ENCODE peak calls at places on chromosomes 6 and 20, in four cellular contexts. N is GM12878, H is K562, R is H1. B is an unnamed sample.

GRCh38 chr20:19828233-19828632 is 70.2 kb downstream of the RIN2 start:
- DNase-seq in N (peak), H (no peak), R (no peak), B (no peak)

GRCh38 chr6:69337301-69337700 is 459.5 kb downstream of the LMBRD1 start:
- DNase-seq in N (no peak), H (no peak), R (no peak), B (peak)

GRCh38 chr6:44806656-44807055 is 419.1 kb downstream of the CDC5L start:
- DNase-seq in N (no peak), H (no peak), R (no peak), B (no peak)

GRCh38 chr6:137547601-137548000 is 53.4 kb upstream of the OLIG3 start:
- DNase-seq in N (no peak), H (no peak), R (no peak), B (no peak)

GRCh38 chr6:37269105-37269504 is 11.2 kb upstream of the TMEM217 start:
- DNase-seq in N (no peak), H (no peak), R (no peak), B (no peak)

GRCh38 chr6:1689141-1689540 is 79.4 kb downstream of the FOXC1 start:
- DNase-seq in N (no peak), H (no peak), R (no peak), B (no peak)

GRCh38 chr20:16098890-16099639 is 474.2 kb downstream of the KIF16B start:
- DNase-seq in N (no peak), H (no peak), R (no peak), B (no peak)

GRCh38 chr6:24723270-24723669 is 4.3 kb upstream of the C6orf62 start:
- DNase-seq in N (no peak), H (no peak), R (no peak), B (no peak)

GRCh38 chr6:163201855-163202254 is 212.7 kb upstream of the QKI start:
- DNase-seq in N (no peak), H (no peak), R (no peak), B (no peak)

GRCh38 chr6:151229401-151230276 is 10.1 kb upstream of the AKAP12 start:
- DNase-seq in N (no peak), H (peak), R (no peak), B (no peak)

GRCh38 chr6:138677538-138677937 is 96.0 kb upstream of the CCDC28A start:
- DNase-seq in N (no peak), H (no peak), R (no peak), B (no peak)

GRCh38 chr6:3231213-3232016 is 4.0 kb upstream of the TUBB2B start:
- DNase-seq in N (no peak), H (no peak), R (peak), B (peak)
- TF ChIP-seq NRF1 in N (no peak), H (no peak), R (no peak), B (no peak)

GRCh38 chr6:2763876-2764540 is 1.2 kb upstream of the WRNIP1 start:
- DNase-seq in N (no peak), H (no peak), R (no peak), B (peak)
- TF ChIP-seq NRF1 in N (no peak), H (no peak), R (no peak), B (no peak)

GRCh38 chr6:42431877-42432276 is 19.8 kb downstream of the TRERF1 start:
- DNase-seq in N (no peak), H (no peak), R (no peak), B (no peak)

GRCh38 chr6:42433409-42433808 is 18.3 kb downstream of the TRERF1 start:
- DNase-seq in N (no peak), H (no peak), R (no peak), B (no peak)

GRCh38 chr6:42436825-42437224 is 14.9 kb downstream of the TRERF1 start:
- DNase-seq in N (no peak), H (no peak), R (no peak), B (no peak)

GRCh38 chr6:42431356-42431755 is 20.4 kb downstream of the TRERF1 start:
- DNase-seq in N (no peak), H (no peak), R (no peak), B (no peak)

DNA sequence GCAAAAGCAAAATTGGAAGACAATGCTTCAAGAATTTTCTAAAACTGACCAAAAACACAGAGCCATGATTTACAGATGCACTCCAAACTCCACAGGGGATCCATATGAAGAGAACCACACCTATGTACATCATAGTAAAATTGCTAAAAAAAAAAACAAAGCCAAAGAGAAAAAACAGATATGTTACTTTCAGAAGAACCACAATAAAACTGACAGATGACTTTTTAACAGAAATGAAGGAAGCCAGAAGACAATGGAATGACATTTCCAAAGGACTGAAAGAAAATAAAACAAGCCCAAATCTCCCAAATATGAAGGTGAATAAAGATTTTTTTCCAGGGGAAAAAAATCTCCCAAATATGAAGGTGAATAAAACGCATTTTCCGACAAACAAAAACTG is 17.5 kb downstream of the TRERF1 start:
- DNase-seq in N (no peak), H (no peak), R (no peak), B (no peak)
- TF ChIP-seq NRF1 in N (no peak), H (no peak), R (no peak), B (no peak)

DNA sequence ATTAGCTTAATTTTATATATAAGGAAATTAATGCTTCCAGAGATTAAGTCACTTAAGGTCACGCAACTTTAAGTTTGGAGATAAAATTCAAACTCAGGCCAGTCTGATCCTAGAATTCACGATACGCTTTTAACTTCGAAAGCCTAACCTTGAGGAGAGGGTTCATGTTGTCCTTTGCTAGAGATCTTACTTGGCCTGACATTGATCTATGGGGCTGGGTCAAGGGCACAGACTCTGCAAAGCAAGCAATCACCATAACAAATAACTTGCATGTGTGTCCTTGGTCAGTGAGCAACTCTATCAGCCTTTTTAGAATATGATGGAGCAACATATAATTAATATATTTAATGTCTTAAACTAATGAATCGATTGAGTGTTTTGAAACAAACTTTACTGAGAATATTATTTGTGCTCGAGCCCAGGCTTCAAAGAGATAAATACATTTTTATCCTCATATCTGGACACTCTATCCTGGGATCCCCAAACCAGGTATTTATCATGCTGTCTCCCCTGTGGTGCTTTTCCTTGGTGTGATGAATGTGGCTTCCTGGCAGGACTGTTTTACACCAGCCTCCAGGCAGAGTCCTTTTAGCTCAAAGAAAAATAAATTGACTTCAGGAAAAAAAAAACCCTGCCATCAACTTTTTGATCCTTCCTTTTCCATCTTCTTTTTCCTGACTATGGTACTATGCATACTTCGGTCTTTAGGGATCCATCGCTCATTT is 29.1 kb downstream of the RPS12 start:
- DNase-seq in N (no peak), H (no peak), R (no peak), B (no peak)
- TF ChIP-seq NRF1 in N (no peak), H (no peak), R (no peak), B (no peak)

GRCh38 chr6:35967059-35967769 is 46.3 kb upstream of the SRPK1 start:
- DNase-seq in N (no peak), H (no peak), R (no peak), B (no peak)

GRCh38 chr6:35969676-35970075 is 48.8 kb upstream of the SRPK1 start:
- DNase-seq in N (no peak), H (no peak), R (no peak), B (no peak)

GRCh38 chr6:35973670-35974222 is 50.7 kb downstream of the SLC26A8 start:
- DNase-seq in N (peak), H (peak), R (no peak), B (no peak)

GRCh38 chr6:35972471-35972985 is 51.6 kb upstream of the SRPK1 start:
- DNase-seq in N (no peak), H (peak), R (peak), B (peak)

GRCh38 chr6:35970181-35970580 is 49.3 kb upstream of the SRPK1 start:
- DNase-seq in N (no peak), H (no peak), R (no peak), B (no peak)
- TF ChIP-seq NRF1 in N (no peak), H (no peak), R (no peak), B (no peak)

GRCh38 chr6:105600342-105601293 is 197.7 kb upstream of the PREP start:
- DNase-seq in N (no peak), H (no peak), R (no peak), B (no peak)
- TF ChIP-seq NRF1 in N (no peak), H (no peak), R (no peak), B (no peak)

GRCh38 chr20:22861231-22861980 is 173.7 kb upstream of the SSTR4 start:
- DNase-seq in N (no peak), H (no peak), R (no peak), B (no peak)
- TF ChIP-seq NRF1 in N (no peak), H (no peak), R (no peak), B (no peak)